ENCODE peak calls at places on chromosomes 1 and 21, in five cellular contexts. U is CD8-positive, alpha-beta T cell; P is breast epithelium; S is gastrocnemius medialis; E is thoracic aorta. C is an unnamed sample.

GRCh38 chr1:63746129-63746864 is 27.5 kb upstream of the ROR1 start:
- DNase-seq in S (no peak), E (no peak), U (no peak), P (no peak), C (peak; percentile 93)

GRCh38 chr1:211420845-211421454 is 71.0 kb downstream of the RD3 start:
- DNase-seq in P (no peak), U (no peak), S (no peak), E (no peak), C (peak; percentile 56)

GRCh38 chr1:202192770-202193613 is 607 bp upstream of the LGR6 start:
- DNase-seq in P (no peak), S (peak; percentile 42), U (peak; percentile 62), E (no peak), C (peak; percentile 78)

GRCh38 chr1:36084502-36085115 is 715 bp downstream of the TEKT2 start:
- DNase-seq in U (no peak), P (no peak), E (no peak), S (no peak), C (no peak)

GRCh38 chr1:154614247-154614646 is 6.3 kb upstream of the ADAR start:
- DNase-seq in E (no peak), U (no peak), P (no peak), S (no peak), C (no peak)

GRCh38 chr1:152884966-152885624 is 7.0 kb downstream of the SMCP start:
- DNase-seq in E (no peak), P (no peak), S (no peak), U (no peak), C (peak; percentile 9)

GRCh38 chr1:198934901-198935301 is 296.1 kb downstream of the PTPRC start:
- DNase-seq in E (no peak), P (no peak), S (no peak), U (peak; percentile 61), C (peak; percentile 64)

GRCh38 chr1:2230781-2231666 is 2.9 kb downstream of the SKI start:
- DNase-seq in E (no peak), P (no peak), S (no peak), U (peak; percentile 69), C (peak; percentile 49)

GRCh38 chr1:153573351-153573750 is 7.7 kb upstream of the S100A2 start:
- DNase-seq in U (no peak), P (no peak), S (no peak), E (no peak), C (no peak)

GRCh38 chr1:38454236-38454635 is 405.3 kb downstream of the RRAGC start:
- DNase-seq in U (no peak), S (no peak), E (no peak), P (no peak), C (no peak)

GRCh38 chr21:41600961-41601572 is 93.1 kb upstream of the TMPRSS2 start:
- DNase-seq in P (peak; percentile 28), U (no peak), S (no peak), E (no peak), C (no peak)

GRCh38 chr1:100834779-100835645 is 59.6 kb downstream of the EXTL2 start:
- DNase-seq in E (no peak), P (no peak), S (peak; percentile 13), U (no peak), C (no peak)

GRCh38 chr1:244497805-244498204 is 36.7 kb downstream of the CATSPERE start:
- DNase-seq in E (no peak), P (no peak), S (no peak), U (no peak), C (no peak)

GRCh38 chr1:3584915-3585314 is 26.4 kb downstream of the MEGF6 start:
- DNase-seq in P (no peak), U (no peak), S (no peak), E (no peak), C (no peak)

GRCh38 chr1:234956821-234957329 is 171.8 kb downstream of the TOMM20 start:
- DNase-seq in P (no peak), S (no peak), U (no peak), E (no peak), C (no peak)

GRCh38 chr1:62237361-62237760 is 42.7 kb downstream of the L1TD1 start:
- DNase-seq in E (no peak), P (no peak), S (no peak), U (no peak), C (no peak)

GRCh38 chr1:222521299-222522104 is 26.4 kb downstream of the HHIPL2 start:
- DNase-seq in S (no peak), P (no peak), U (no peak), E (no peak), C (no peak)

GRCh38 chr1:1069061-1069710 is 4.9 kb downstream of the RNF223 start:
- DNase-seq in S (peak; percentile 42), E (no peak), P (peak; percentile 86), U (peak; percentile 89), C (peak; percentile 58)

GRCh38 chr1:185846672-185847440 is 112.7 kb downstream of the HMCN1 start:
- DNase-seq in P (no peak), U (no peak), S (no peak), E (no peak), C (peak; percentile 44)

GRCh38 chr1:32246888-32247273 is at the start of gene FAM167B:
- DNase-seq in P (no peak), U (no peak), E (no peak), S (peak; percentile 16), C (peak; percentile 66)

GRCh38 chr1:22184892-22185612 is 42.2 kb upstream of the WNT4 start:
- DNase-seq in P (no peak), U (no peak), E (no peak), S (no peak), C (no peak)

GRCh38 chr1:154352581-154353459 is 27.5 kb downstream of the ATP8B2 start:
- DNase-seq in P (peak; percentile 57), U (peak; percentile 48), E (no peak), S (peak; percentile 20), C (peak; percentile 65)

GRCh38 chr1:174023438-174023837 is 1.3 kb upstream of the RC3H1 start:
- DNase-seq in S (no peak), P (no peak), E (no peak), U (no peak), C (no peak)

GRCh38 chr1:18630511-18631495 is at the start of gene PAX7:
- DNase-seq in P (no peak), U (no peak), S (no peak), E (no peak), C (no peak)

GRCh38 chr1:18631496-18632217 is 1.0 kb downstream of the PAX7 start:
- DNase-seq in E (no peak), U (no peak), S (no peak), P (no peak), C (no peak)

GRCh38 chr1:18632218-18632588 is 1.6 kb downstream of the PAX7 start:
- DNase-seq in E (no peak), S (no peak), P (no peak), U (no peak), C (no peak)

GRCh38 chr1:18629659-18630510 is 761 bp upstream of the PAX7 start:
- DNase-seq in S (no peak), E (no peak), P (no peak), U (no peak), C (no peak)

DNA sequence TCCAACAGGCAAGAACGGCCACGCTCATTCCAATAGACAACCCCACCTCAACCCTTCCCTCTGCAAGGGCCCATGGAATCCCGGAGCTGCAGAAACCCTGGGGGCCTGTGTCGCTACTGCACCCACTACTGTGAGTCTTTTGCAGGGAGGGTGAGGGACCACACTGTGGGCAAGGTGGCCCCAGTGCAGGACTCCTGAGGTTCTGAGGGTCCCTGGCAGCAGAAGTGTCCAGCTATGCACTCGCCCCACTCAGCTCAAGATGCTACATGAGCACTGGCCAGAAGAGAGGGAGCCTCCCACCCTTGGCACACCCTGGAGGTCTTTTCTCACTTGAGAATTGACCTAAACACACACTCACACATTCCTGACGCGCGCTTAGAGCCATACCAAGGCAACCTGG is 2.1 kb upstream of the PAX7 start:
- DNase-seq in E (no peak), S (no peak), P (no peak), U (no peak), C (no peak)
- H3K27me3 ChIP-seq in E (no peaks in the 10 kb centered on the region), S (peaks cover 54% of the 10 kb centered on the region), P (no peaks in the 10 kb centered on the region), U (peaks cover 10% of the 10 kb centered on the region), C (peaks cover 74% of the 10 kb centered on the region)

GRCh38 chr1:228440761-228441500 is 24.3 kb upstream of the TRIM17 start:
- DNase-seq in U (no peak), E (no peak), S (no peak), P (no peak), C (no peak)
- H3K27me3 ChIP-seq in U (peaks cover 14% of the 10 kb centered on the region), E (no peaks in the 10 kb centered on the region), S (peaks cover 59% of the 10 kb centered on the region), P (no peaks in the 10 kb centered on the region), C (peaks cover 41% of the 10 kb centered on the region)

DNA sequence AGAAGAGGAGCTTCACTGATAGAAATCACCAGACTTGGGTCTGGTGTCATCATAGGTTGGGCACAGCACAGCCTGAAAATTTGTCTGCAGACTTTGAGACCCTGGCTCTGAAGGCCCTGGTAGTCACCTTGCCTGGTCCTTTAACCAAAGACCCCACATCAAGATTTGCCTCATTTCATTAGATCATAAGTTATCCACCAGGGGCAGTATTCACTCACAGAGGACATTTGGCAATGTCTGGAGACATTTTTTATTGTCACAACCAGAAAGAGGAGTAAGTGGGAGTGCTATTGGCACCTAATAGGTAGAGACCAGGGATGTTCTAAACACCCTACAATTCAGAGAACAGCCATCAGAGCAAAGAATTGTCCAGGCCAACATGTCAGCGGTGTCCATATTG is 22.1 kb upstream of the PAX7 start:
- DNase-seq in E (no peak), P (no peak), S (no peak), U (no peak), C (no peak)
- H3K27me3 ChIP-seq in E (no peaks in the 10 kb centered on the region), P (no peaks in the 10 kb centered on the region), S (peaks cover 9% of the 10 kb centered on the region), U (no peaks in the 10 kb centered on the region), C (peaks cover 18% of the 10 kb centered on the region)

GRCh38 chr1:40318476-40318875 is 1.4 kb upstream of the COL9A2 start:
- DNase-seq in P (no peak), U (no peak), E (no peak), S (no peak), C (no peak)
- H3K27me3 ChIP-seq in P (peaks cover 8% of the 10 kb centered on the region), U (no peaks in the 10 kb centered on the region), E (no peaks in the 10 kb centered on the region), S (peaks cover 41% of the 10 kb centered on the region), C (peaks cover 13% of the 10 kb centered on the region)

DNA sequence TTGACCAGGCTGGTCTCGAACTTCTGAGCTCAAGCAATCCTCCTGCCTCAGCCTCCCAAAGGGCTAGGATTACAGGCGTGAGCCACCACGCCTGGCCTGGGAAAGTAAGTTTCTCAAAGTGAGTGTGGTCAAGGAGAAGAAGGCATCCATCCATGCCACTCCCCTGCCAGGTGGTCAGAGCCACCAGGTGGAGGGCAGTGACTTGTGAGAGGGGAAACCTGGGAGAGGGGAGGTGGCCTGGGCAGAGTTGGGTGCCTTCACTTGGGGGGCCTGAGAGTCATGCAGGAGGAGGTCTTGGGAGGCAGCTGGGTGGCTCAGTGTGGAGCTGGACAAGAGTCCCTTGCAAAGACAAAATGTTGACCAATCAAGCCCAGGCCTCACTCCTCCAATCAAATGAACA is 470.0 kb downstream of the MATN1 start:
- DNase-seq in P (no peak), E (no peak), S (no peak), U (no peak), C (no peak)
- H3K27me3 ChIP-seq in P (no peaks in the 10 kb centered on the region), E (no peaks in the 10 kb centered on the region), S (peaks cover 21% of the 10 kb centered on the region), U (no peaks in the 10 kb centered on the region), C (peaks cover 78% of the 10 kb centered on the region)

GRCh38 chr21:42639646-42640152 is 13.7 kb upstream of the PDE9A start:
- DNase-seq in P (no peak), E (no peak), U (no peak), S (no peak), C (no peak)

GRCh38 chr21:42644223-42645208 is 8.9 kb upstream of the PDE9A start:
- DNase-seq in E (no peak), P (no peak), S (no peak), U (no peak), C (no peak)

GRCh38 chr21:42642219-42642745 is 11.1 kb upstream of the PDE9A start:
- DNase-seq in E (no peak), P (no peak), S (no peak), U (no peak), C (no peak)

GRCh38 chr21:42640486-42640885 is 12.9 kb upstream of the PDE9A start:
- DNase-seq in E (no peak), S (no peak), U (no peak), P (no peak), C (no peak)

GRCh38 chr21:42641311-42642218 is 11.9 kb upstream of the PDE9A start:
- DNase-seq in E (no peak), S (no peak), P (no peak), U (no peak), C (peak; percentile 39)
- H3K27me3 ChIP-seq in E (no peaks in the 10 kb centered on the region), S (peaks cover 31% of the 10 kb centered on the region), P (no peaks in the 10 kb centered on the region), U (no peaks in the 10 kb centered on the region), C (peaks cover 6% of the 10 kb centered on the region)